ENCODE peak calls at places on chromosomes 4 and X, in four cellular contexts. One of them, this sample, is unnamed. For H3K4me1, the result is how much of the 10 kb centered on the place peaks cover.

GRCh38 chr4:76579596-76580375 is 144.8 kb downstream of the SHROOM3 start:
- DNase-seq in fibroblast of lung: no peak
- DNase-seq in mucosa of descending colon: peak
- DNase-seq in IMR-90: no peak
- DNase-seq in this sample: no peak

GRCh38 chr4:108342325-108342986 is 173.7 kb upstream of the LEF1 start:
- DNase-seq in IMR-90: no peak
- DNase-seq in mucosa of descending colon: no peak
- DNase-seq in fibroblast of lung: no peak
- DNase-seq in this sample: no peak

GRCh38 chr4:153138736-153139135 is 65.5 kb upstream of the TRIM2 start:
- DNase-seq in mucosa of descending colon: no peak
- DNase-seq in fibroblast of lung: no peak
- DNase-seq in IMR-90: no peak
- DNase-seq in this sample: no peak

GRCh38 chr4:182554736-182555135 is 311.5 kb downstream of the TENM3 start:
- DNase-seq in fibroblast of lung: peak
- DNase-seq in mucosa of descending colon: no peak
- DNase-seq in IMR-90: no peak
- DNase-seq in this sample: no peak

GRCh38 chr4:54440394-54441223 is 211.5 kb downstream of the PDGFRA start:
- DNase-seq in fibroblast of lung: peak
- DNase-seq in IMR-90: peak
- DNase-seq in mucosa of descending colon: peak
- DNase-seq in this sample: no peak

GRCh38 chr4:24557036-24558022 is 27.0 kb downstream of the DHX15 start:
- DNase-seq in mucosa of descending colon: no peak
- DNase-seq in fibroblast of lung: peak
- DNase-seq in IMR-90: peak
- DNase-seq in this sample: no peak

GRCh38 chrX:39201305-39201990 is 400.2 kb downstream of the MID1IP1 start:
- DNase-seq in IMR-90: no peak
- DNase-seq in mucosa of descending colon: no peak
- DNase-seq in fibroblast of lung: peak
- DNase-seq in this sample: no peak

GRCh38 chr4:169024762-169025161 is 14.7 kb upstream of the CBR4 start:
- DNase-seq in mucosa of descending colon: peak
- DNase-seq in fibroblast of lung: peak
- DNase-seq in IMR-90: peak
- DNase-seq in this sample: no peak

GRCh38 chr4:59770865-59771264 is 1429.3 kb upstream of the ADGRL3 start:
- DNase-seq in mucosa of descending colon: no peak
- DNase-seq in IMR-90: no peak
- DNase-seq in fibroblast of lung: no peak
- DNase-seq in this sample: no peak

GRCh38 chr4:168993724-168994510 is 16.1 kb downstream of the CBR4 start:
- DNase-seq in fibroblast of lung: peak
- DNase-seq in mucosa of descending colon: no peak
- DNase-seq in IMR-90: no peak
- DNase-seq in this sample: no peak

GRCh38 chrX:137982791-137983190 is 416.9 kb downstream of the ZIC3 start:
- DNase-seq in IMR-90: no peak
- DNase-seq in mucosa of descending colon: no peak
- DNase-seq in fibroblast of lung: no peak
- DNase-seq in this sample: no peak

GRCh38 chrX:19389217-19389616 is 45.5 kb downstream of the PDHA1 start:
- DNase-seq in IMR-90: no peak
- DNase-seq in fibroblast of lung: no peak
- DNase-seq in mucosa of descending colon: no peak
- DNase-seq in this sample: no peak

GRCh38 chrX:41245641-41246040 is 88.3 kb upstream of the DDX3X start:
- DNase-seq in mucosa of descending colon: no peak
- DNase-seq in IMR-90: no peak
- DNase-seq in fibroblast of lung: no peak
- DNase-seq in this sample: no peak

GRCh38 chrX:45435481-45435880 is 234.8 kb upstream of the DIPK2B start:
- DNase-seq in IMR-90: no peak
- DNase-seq in fibroblast of lung: no peak
- DNase-seq in mucosa of descending colon: no peak
- DNase-seq in this sample: no peak

GRCh38 chrX:137031517-137032377 is 2.0 kb downstream of the GPR101 start:
- DNase-seq in mucosa of descending colon: peak
- DNase-seq in fibroblast of lung: peak
- DNase-seq in IMR-90: peak
- DNase-seq in this sample: no peak

DNA sequence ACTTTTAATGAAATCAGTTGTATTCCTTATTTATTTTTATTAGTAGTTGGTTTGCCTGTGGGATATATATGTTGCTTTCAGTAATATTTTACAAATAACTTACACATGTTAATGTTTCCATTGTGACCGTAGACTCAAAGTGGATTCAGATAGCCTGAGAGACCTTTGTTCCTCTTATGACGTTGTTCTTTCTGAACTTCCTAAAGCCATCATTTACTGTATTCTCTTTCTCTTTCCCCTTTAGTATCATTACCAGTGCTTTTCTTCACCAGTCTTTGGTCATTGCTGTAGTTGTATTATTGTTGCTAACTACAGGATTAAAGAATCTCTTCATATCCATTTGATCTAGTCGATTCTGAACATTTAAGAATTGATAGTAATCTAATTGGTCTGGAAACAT is 4.3 kb downstream of the STIM2 start:
- DNase-seq in fibroblast of lung: no peak
- DNase-seq in mucosa of descending colon: no peak
- DNase-seq in IMR-90: no peak
- DNase-seq in this sample: no peak
- H3K4me1 ChIP-seq in fibroblast of lung: under half
- H3K4me1 ChIP-seq in mucosa of descending colon: under half
- H3K4me1 ChIP-seq in IMR-90: under half
- H3K4me1 ChIP-seq in this sample: under half

DNA sequence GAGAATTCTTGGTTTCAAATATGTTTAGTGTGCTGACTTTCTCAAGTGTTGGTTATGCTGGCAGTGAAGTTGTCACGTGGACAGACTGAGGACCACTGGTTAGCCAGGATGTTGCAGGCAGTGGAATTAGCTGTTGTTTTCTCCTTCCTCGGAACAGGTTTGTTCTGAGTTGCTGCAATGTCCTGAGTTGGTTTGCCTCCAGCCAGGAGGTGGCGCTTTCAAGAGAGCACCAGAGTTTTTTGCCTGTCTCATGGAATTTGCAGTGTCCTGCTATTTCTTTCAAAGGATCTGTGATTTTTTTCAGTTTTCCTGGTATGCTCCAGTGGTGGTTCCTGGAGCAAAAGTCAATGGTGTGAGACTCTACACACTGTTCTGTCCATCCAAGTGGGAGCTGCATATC is 158.1 kb upstream of the CXorf66 start:
- DNase-seq in mucosa of descending colon: peak
- DNase-seq in IMR-90: no peak
- DNase-seq in fibroblast of lung: peak
- DNase-seq in this sample: no peak
- TF ChIP-seq CTCF in mucosa of descending colon: no peak
- TF ChIP-seq CTCF in IMR-90: peak
- TF ChIP-seq CTCF in fibroblast of lung: no peak
- TF ChIP-seq CTCF in this sample: no peak

DNA sequence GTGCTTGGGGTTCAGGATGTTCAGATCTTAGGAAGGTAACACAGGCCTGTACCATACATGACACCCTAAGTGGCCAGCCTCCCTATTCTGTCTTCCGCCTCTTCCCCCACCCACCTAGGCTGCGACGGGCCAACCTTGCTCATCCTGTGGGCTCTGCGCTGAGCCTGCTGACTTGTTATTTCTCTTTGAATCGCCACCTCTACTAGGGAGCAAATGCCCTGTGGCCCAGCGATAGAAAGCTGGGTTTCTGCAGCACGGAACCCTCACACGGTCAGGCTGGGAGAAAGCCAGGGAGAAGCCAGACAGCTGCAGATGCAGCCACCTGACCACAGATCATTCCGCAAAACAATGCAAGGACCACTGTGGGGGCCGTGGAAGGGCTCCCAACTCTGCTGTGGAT is 227.6 kb downstream of the AFAP1 start:
- DNase-seq in fibroblast of lung: no peak
- DNase-seq in IMR-90: no peak
- DNase-seq in mucosa of descending colon: no peak
- DNase-seq in this sample: no peak
- H3K4me1 ChIP-seq in fibroblast of lung: under half
- H3K4me1 ChIP-seq in IMR-90: under half
- H3K4me1 ChIP-seq in mucosa of descending colon: under half
- H3K4me1 ChIP-seq in this sample: under half

DNA sequence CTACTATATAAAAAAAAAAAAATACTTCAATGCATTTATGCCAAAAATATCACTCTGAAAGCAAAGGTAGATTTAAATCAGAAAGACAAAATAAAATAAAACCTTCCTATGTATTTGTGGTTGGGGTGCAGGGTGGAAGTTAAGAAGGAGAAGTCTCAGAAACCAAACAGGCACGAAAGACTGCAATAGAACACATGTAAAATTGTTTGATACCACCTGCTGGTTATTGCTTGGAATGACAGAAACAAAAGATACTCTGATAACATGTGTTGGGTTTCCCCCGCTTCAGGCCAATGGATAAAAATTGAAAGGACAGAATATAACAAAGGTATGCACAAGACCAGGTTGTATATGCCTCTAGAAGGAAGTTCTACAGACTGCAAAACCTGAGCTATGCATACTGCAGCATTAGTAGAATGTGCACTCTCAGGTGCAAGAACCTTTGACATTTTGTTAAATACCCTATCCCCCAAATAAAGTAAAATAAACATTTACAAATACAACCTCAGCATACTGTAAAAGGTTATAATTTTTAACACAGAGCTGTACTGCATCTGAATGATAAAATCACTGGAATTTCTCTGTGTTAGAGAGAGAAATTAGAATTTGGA is 118.8 kb downstream of the GABRA2 start:
- DNase-seq in fibroblast of lung: peak
- DNase-seq in mucosa of descending colon: no peak
- DNase-seq in IMR-90: peak
- DNase-seq in this sample: no peak
- TF ChIP-seq CTCF in fibroblast of lung: peak
- TF ChIP-seq CTCF in mucosa of descending colon: no peak
- TF ChIP-seq CTCF in IMR-90: peak
- TF ChIP-seq CTCF in this sample: no peak

GRCh38 chr4:147851135-147851534 is 119.2 kb downstream of the ARHGAP10 start:
- DNase-seq in mucosa of descending colon: no peak
- DNase-seq in fibroblast of lung: no peak
- DNase-seq in IMR-90: no peak
- DNase-seq in this sample: no peak

GRCh38 chr4:147860960-147861359 is 129.1 kb downstream of the ARHGAP10 start:
- DNase-seq in fibroblast of lung: no peak
- DNase-seq in mucosa of descending colon: no peak
- DNase-seq in IMR-90: no peak
- DNase-seq in this sample: no peak

GRCh38 chr4:147854154-147854553 is 122.3 kb downstream of the ARHGAP10 start:
- DNase-seq in fibroblast of lung: no peak
- DNase-seq in IMR-90: no peak
- DNase-seq in mucosa of descending colon: no peak
- DNase-seq in this sample: no peak

GRCh38 chr4:147853706-147854105 is 121.8 kb downstream of the ARHGAP10 start:
- DNase-seq in fibroblast of lung: no peak
- DNase-seq in mucosa of descending colon: no peak
- DNase-seq in IMR-90: peak
- DNase-seq in this sample: no peak

GRCh38 chr4:147855670-147856069 is 123.8 kb downstream of the ARHGAP10 start:
- DNase-seq in fibroblast of lung: no peak
- DNase-seq in IMR-90: no peak
- DNase-seq in mucosa of descending colon: no peak
- DNase-seq in this sample: no peak
- H3K4me1 ChIP-seq in fibroblast of lung: under half
- H3K4me1 ChIP-seq in IMR-90: under half
- H3K4me1 ChIP-seq in mucosa of descending colon: under half
- H3K4me1 ChIP-seq in this sample: half or more

GRCh38 chr4:122309988-122310626 is 68.7 kb upstream of the ADAD1 start:
- DNase-seq in mucosa of descending colon: no peak
- DNase-seq in fibroblast of lung: peak
- DNase-seq in IMR-90: peak
- DNase-seq in this sample: no peak
- TF ChIP-seq CTCF in mucosa of descending colon: no peak
- TF ChIP-seq CTCF in fibroblast of lung: peak
- TF ChIP-seq CTCF in IMR-90: peak
- TF ChIP-seq CTCF in this sample: peak

DNA sequence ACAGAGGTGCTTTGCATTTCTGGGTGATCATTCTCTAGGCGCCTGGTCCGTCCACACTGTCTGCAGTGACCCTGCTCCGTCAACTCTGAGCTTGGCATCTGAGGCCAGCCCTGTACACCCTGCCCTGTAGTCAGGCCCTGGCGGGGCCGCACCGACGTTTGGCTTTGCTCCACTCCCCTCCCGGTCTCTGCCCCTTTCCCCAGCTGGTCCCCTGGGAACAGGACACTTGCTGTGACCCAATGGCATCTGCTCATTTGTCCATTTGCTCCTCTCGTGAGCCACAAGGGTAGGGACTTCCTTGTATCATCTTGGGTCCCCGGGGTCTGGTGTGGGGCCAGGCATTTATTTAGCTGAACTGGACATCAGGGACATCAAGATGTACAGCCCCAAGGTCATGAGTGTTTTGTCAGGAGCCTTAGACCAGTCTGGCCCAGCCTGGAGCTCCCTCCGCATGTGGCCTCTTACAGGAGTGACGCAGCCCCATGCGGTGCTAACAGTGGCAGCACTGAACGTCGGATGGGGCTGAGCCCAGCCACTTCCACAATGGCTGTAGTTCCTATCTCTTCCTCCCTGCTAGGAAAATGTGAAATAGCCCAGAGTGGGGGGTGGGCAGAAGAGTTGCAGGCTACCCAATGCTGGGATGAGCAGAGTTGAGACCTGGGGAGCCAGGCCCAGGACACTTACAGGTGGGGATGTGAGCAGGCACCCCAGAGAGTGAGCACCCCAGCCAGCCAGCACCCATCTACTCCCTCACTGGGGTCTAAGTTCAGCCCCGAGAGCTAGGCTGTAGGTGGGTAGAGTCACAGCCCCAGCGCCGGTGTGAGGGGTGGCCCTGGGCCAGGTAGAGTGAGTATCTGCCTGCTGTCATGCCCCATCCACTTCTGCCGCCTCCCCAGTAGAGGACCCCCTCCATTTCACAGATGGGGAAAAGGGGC is 2.0 kb upstream of the SH3BP2 start:
- DNase-seq in IMR-90: no peak
- DNase-seq in mucosa of descending colon: peak
- DNase-seq in fibroblast of lung: no peak
- DNase-seq in this sample: no peak
- H3K4me1 ChIP-seq in IMR-90: under half
- H3K4me1 ChIP-seq in mucosa of descending colon: under half
- H3K4me1 ChIP-seq in fibroblast of lung: under half
- H3K4me1 ChIP-seq in this sample: under half

DNA sequence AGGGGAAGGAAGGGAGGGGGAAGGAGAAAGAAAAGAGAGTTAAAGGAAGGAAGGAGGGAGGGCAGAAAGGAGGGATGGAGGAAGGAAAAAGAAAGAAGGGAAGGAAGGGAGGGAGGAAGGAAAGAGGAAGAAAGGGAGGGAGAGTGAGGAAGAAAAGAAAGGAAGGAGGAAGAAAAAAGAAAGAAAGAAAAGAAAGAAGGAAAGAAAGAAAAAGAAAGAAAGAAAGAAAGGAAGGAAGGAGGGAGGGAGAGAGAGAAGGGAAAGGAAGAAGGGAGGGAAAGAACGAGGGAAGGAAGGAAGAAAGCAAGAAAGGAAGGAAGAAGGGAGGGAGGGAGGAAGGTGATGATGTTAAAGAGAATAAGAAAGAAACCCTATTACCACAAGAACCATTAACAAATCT is 150.6 kb downstream of the MXRA5 start:
- DNase-seq in fibroblast of lung: no peak
- DNase-seq in mucosa of descending colon: no peak
- DNase-seq in IMR-90: no peak
- DNase-seq in this sample: no peak
- TF ChIP-seq CTCF in fibroblast of lung: no peak
- TF ChIP-seq CTCF in mucosa of descending colon: no peak
- TF ChIP-seq CTCF in IMR-90: no peak
- TF ChIP-seq CTCF in this sample: no peak

This sample was measured in thoracic aorta.